ENCODE peak calls at places on chromosome 14, in four cellular contexts. P is NCI-H774; H is cardiac fibroblast; K is effector CD4-positive, alpha-beta T cell. S is an unnamed sample.

GRCh38 chr14:76827696-76828301 is 1.6 kb downstream of the LRRC74A start:
- DNase-seq in P (no peak), H (peak), K (no peak), S (no peak)

GRCh38 chr14:100384819-100385813 is 62.0 kb downstream of the SLC25A47 start:
- DNase-seq in K (no peak), H (peak), P (peak), S (no peak)

GRCh38 chr14:95519699-95520098 is 3.2 kb upstream of the SYNE3 start:
- DNase-seq in H (peak), K (peak), P (no peak), S (no peak)

GRCh38 chr14:33986804-33987203 is 35.9 kb upstream of the EGLN3 start:
- DNase-seq in K (no peak), P (no peak), H (peak), S (peak)

GRCh38 chr14:28243600-28243999 is 523.0 kb upstream of the FOXG1 start:
- DNase-seq in K (no peak), H (peak), P (no peak), S (no peak)

GRCh38 chr14:24903337-24903736 is 146.6 kb downstream of the STXBP6 start:
- DNase-seq in H (peak), K (no peak), P (no peak), S (no peak)

GRCh38 chr14:96071561-96071960 is 32.4 kb downstream of the C14orf132 start:
- DNase-seq in P (no peak), K (no peak), H (no peak), S (no peak)

GRCh38 chr14:104708606-104709268 is 15.3 kb upstream of the ADSS1 start:
- DNase-seq in P (peak), K (peak), H (peak), S (peak)

GRCh38 chr14:55927059-55927458 is 191.2 kb upstream of the PELI2 start:
- DNase-seq in H (no peak), K (no peak), P (no peak), S (no peak)

GRCh38 chr14:68141531-68142088 is 322.0 kb downstream of the RAD51B start:
- DNase-seq in H (peak), K (no peak), P (no peak), S (no peak)

GRCh38 chr14:76450476-76450875 is 74.5 kb downstream of the ESRRB start:
- DNase-seq in P (no peak), K (no peak), H (no peak), S (no peak)

GRCh38 chr14:50714452-50715073 is 46.5 kb upstream of the SAV1 start:
- DNase-seq in K (no peak), H (peak), P (no peak), S (no peak)

GRCh38 chr14:68219407-68219806 is 399.8 kb downstream of the RAD51B start:
- DNase-seq in K (no peak), P (no peak), H (no peak), S (no peak)

GRCh38 chr14:30961330-30961729 is 64.1 kb upstream of the AP4S1 start:
- DNase-seq in K (no peak), P (no peak), H (no peak), S (no peak)

GRCh38 chr14:98548071-98548686 is 723.8 kb downstream of the BCL11B start:
- DNase-seq in K (no peak), H (no peak), P (no peak), S (no peak)

GRCh38 chr14:70644016-70644415 is 2.3 kb downstream of the TTC9 start:
- DNase-seq in P (no peak), H (no peak), K (no peak), S (no peak)

GRCh38 chr14:103594265-103594664 is 31.5 kb downstream of the COA8 start:
- DNase-seq in H (peak), P (peak), K (no peak), S (no peak)